ENCODE peak calls at places on chromosomes 5 and 9, in nine cellular contexts. D is endothelial cell, X is NCI-H748 treated with DMSO at 0.1 percent for 48 hours, B is gastrocnemius medialis, Y is AG09309, C is SK-N-DZ, R is LHCN-M2, Q is heart right ventricle, F is DMS 273 treated with DMSO at 0.1 percent for 48 hours. O is an unnamed sample.

GRCh38 chr5:40224421-40224820 is 455.3 kb upstream of the PTGER4 start:
- DNase-seq in Y (no peak), R (peak; percentile 85), Q (no peak), F (no peak), B (no peak), X (no peak), D (no peak), C (no peak), O (no peak)

GRCh38 chr9:136316896-136317676 is 10.3 kb upstream of the GPSM1 start:
- DNase-seq in C (no peak), B (no peak), F (peak; percentile 75), Y (no peak), Q (no peak), D (no peak), X (no peak), R (no peak), O (no peak)

GRCh38 chr5:1644810-1645571 is 121.2 kb upstream of the LPCAT1 start:
- DNase-seq in X (peak; percentile 94), D (peak; percentile 88), Q (peak; percentile 81), Y (no peak), F (peak; percentile 43), C (peak; percentile 72), B (peak; percentile 57), R (peak; percentile 56), O (peak; percentile 74)

GRCh38 chr5:135246923-135247795 is 151.9 kb downstream of the MACROH2A1 start:
- DNase-seq in X (no peak), R (peak; percentile 93), B (no peak), F (no peak), Y (peak; percentile 80), D (no peak), C (no peak), Q (no peak), O (peak; percentile 79)

GRCh38 chr5:172064766-172065165 is 58.3 kb upstream of the FBXW11 start:
- DNase-seq in Y (no peak), R (no peak), F (no peak), D (no peak), Q (no peak), B (no peak), C (no peak), X (no peak), O (no peak)

GRCh38 chr5:143205386-143205785 is 198.1 kb downstream of the NR3C1 start:
- DNase-seq in X (no peak), B (no peak), Y (peak; percentile 85), R (peak; percentile 93), Q (no peak), F (no peak), C (no peak), D (no peak), O (peak; percentile 84)

GRCh38 chr5:144189800-144190429 is 19.2 kb downstream of the KCTD16 start:
- DNase-seq in C (peak; percentile 84), X (no peak), F (no peak), Y (peak; percentile 70), R (peak; percentile 69), B (no peak), Q (no peak), D (no peak), O (no peak)

GRCh38 chr5:38162625-38163024 is 95.7 kb upstream of the EGFLAM start:
- DNase-seq in B (peak; percentile 84), X (no peak), Y (no peak), Q (no peak), C (no peak), F (no peak), R (peak; percentile 55), D (no peak), O (no peak)

GRCh38 chr5:34496258-34496657 is 159.9 kb upstream of the RAI14 start:
- DNase-seq in Q (no peak), B (no peak), D (no peak), Y (no peak), C (no peak), F (no peak), X (no peak), R (no peak), O (no peak)

GRCh38 chr9:111959468-111959941 is 62.9 kb downstream of the UGCG start:
- DNase-seq in C (no peak), B (peak; percentile 87), Q (no peak), X (peak; percentile 35), D (no peak), Y (peak; percentile 88), R (peak; percentile 99), F (no peak), O (no peak)

GRCh38 chr9:112434487-112434886 is 52.1 kb upstream of the KIAA1958 start:
- DNase-seq in F (no peak), B (no peak), R (no peak), D (no peak), C (no peak), Y (no peak), X (no peak), Q (no peak), O (no peak)

GRCh38 chr9:125894566-125894965 is 147.4 kb downstream of the PBX3 start:
- DNase-seq in R (no peak), D (no peak), C (no peak), Q (no peak), B (no peak), F (no peak), X (peak; percentile 51), Y (no peak), O (no peak)

GRCh38 chr9:88005146-88005750 is 30.9 kb upstream of the CDK20 start:
- DNase-seq in F (no peak), Y (peak; percentile 62), Q (no peak), D (no peak), B (no peak), R (no peak), X (no peak), C (peak; percentile 65), O (no peak)

GRCh38 chr9:72526901-72527800 is 5.7 kb downstream of the TMC1 start:
- DNase-seq in R (peak; percentile 95), C (no peak), Y (peak; percentile 83), D (peak; percentile 64), F (peak; percentile 47), Q (peak; percentile 63), B (peak; percentile 80), X (no peak), O (peak; percentile 89)

GRCh38 chr5:151592855-151593408 is 1.8 kb upstream of the FAT2 start:
- DNase-seq in B (no peak), D (no peak), X (no peak), C (no peak), R (peak; percentile 97), F (no peak), Y (no peak), Q (peak; percentile 23), O (no peak)

GRCh38 chr9:20427359-20427758 is 194.9 kb downstream of the MLLT3 start:
- DNase-seq in Y (no peak), C (no peak), R (no peak), X (no peak), D (no peak), Q (no peak), F (no peak), B (no peak), O (no peak)

GRCh38 chr9:81694541-81694940 is 5.2 kb upstream of the TLE1 start:
- DNase-seq in R (no peak), Q (no peak), D (no peak), F (no peak), B (no peak), C (no peak), X (no peak), Y (no peak), O (no peak)

GRCh38 chr5:1536298-1537165 is 12.8 kb upstream of the LPCAT1 start:
- DNase-seq in R (peak; percentile 41), F (no peak), D (no peak), Q (no peak), B (no peak), Y (no peak), C (no peak), X (no peak), O (no peak)

GRCh38 chr5:169610606-169611005 is 26.5 kb upstream of the DOCK2 start:
- DNase-seq in D (no peak), Q (no peak), R (peak; percentile 9), F (no peak), B (no peak), Y (no peak), X (no peak), C (no peak), O (no peak)

GRCh38 chr5:158522001-158522400 is 577.7 kb downstream of the EBF1 start:
- DNase-seq in C (no peak), D (no peak), X (no peak), R (peak; percentile 17), B (no peak), F (no peak), Y (peak; percentile 40), Q (no peak), O (peak; percentile 79)

GRCh38 chr9:124078641-124079040 is 67.1 kb downstream of the LHX2 start:
- DNase-seq in X (no peak), R (peak; percentile 88), B (no peak), Y (no peak), D (no peak), Q (no peak), C (no peak), F (no peak), O (peak; percentile 56)

GRCh38 chr5:145062280-145062679 is 772.9 kb downstream of the PRELID2 start:
- DNase-seq in R (peak; percentile 44), F (no peak), X (no peak), Q (no peak), C (no peak), D (no peak), Y (peak; percentile 16), B (no peak), O (no peak)

GRCh38 chr9:112149171-112149570 is 25.9 kb downstream of the SUSD1 start:
- DNase-seq in F (no peak), Q (no peak), X (no peak), D (no peak), B (no peak), Y (no peak), C (no peak), R (no peak), O (no peak)

GRCh38 chr5:55154893-55155292 is 5.1 kb upstream of the GPX8 start:
- DNase-seq in X (no peak), B (no peak), Y (peak; percentile 29), Q (no peak), C (no peak), D (no peak), F (no peak), R (peak; percentile 59), O (no peak)

GRCh38 chr9:121349009-121349408 is 21.0 kb downstream of the STOM start:
- DNase-seq in Y (no peak), Q (no peak), R (peak; percentile 41), F (no peak), D (no peak), C (no peak), X (no peak), B (peak; percentile 53), O (no peak)

GRCh38 chr5:52725065-52725746 is 62.5 kb upstream of the ITGA1 start:
- DNase-seq in Q (peak; percentile 12), F (no peak), X (peak; percentile 79), C (peak; percentile 70), Y (no peak), B (no peak), R (no peak), D (no peak), O (no peak)

GRCh38 chr5:96079075-96079474 is 117.4 kb upstream of the ELL2 start:
- DNase-seq in F (no peak), X (no peak), Q (no peak), B (peak; percentile 12), D (no peak), Y (peak; percentile 78), C (no peak), R (peak; percentile 96), O (peak; percentile 86)

GRCh38 chr5:123690821-123691220 is 178.8 kb downstream of the CSNK1G3 start:
- DNase-seq in Q (no peak), R (peak; percentile 95), F (no peak), X (no peak), Y (no peak), D (no peak), C (no peak), B (no peak), O (no peak)

GRCh38 chr5:122180863-122181519 is 51.6 kb downstream of the ZNF474 start:
- DNase-seq in B (no peak), X (no peak), C (no peak), F (no peak), Q (no peak), Y (no peak), D (no peak), R (peak; percentile 88), O (peak; percentile 56)